ENCODE peak calls at places on chromosomes 13 and 19, in five cellular contexts. K is GM23248, O is K562, E is mammary epithelial cell, N is IMR-90. I is an unnamed sample.

GRCh38 chr13:80118099-80118498 is 222.8 kb downstream of the SPRY2 start:
- DNase-seq in K (no peak), O (no peak), E (no peak), N (no peak), I (no peak)

GRCh38 chr19:50308991-50309390 is 20.2 kb downstream of the KCNC3 start:
- DNase-seq in K (no peak), O (no peak), E (no peak), N (no peak), I (no peak)

GRCh38 chr19:11180346-11180745 is 17.0 kb downstream of the KANK2 start:
- DNase-seq in K (peak; percentile 69), O (no peak), E (no peak), N (no peak), I (no peak)

GRCh38 chr13:81540777-81541176 is 1199.9 kb upstream of the SPRY2 start:
- DNase-seq in K (peak; percentile 18), O (no peak), E (no peak), N (no peak), I (peak; percentile 63)

GRCh38 chr19:48645652-48646191 is at the start of gene CA11:
- DNase-seq in K (peak; percentile 36), O (no peak), E (no peak), N (no peak), I (no peak)

GRCh38 chr19:13104848-13105646 is 2.4 kb upstream of the LYL1 start:
- DNase-seq in K (no peak), O (no peak), E (no peak), N (no peak), I (peak; percentile 84)

GRCh38 chr13:27004866-27005265 is 166.7 kb downstream of the USP12 start:
- DNase-seq in K (no peak), O (no peak), E (no peak), N (no peak), I (no peak)

GRCh38 chr13:41668130-41668757 is 210.9 kb downstream of the RGCC start:
- DNase-seq in K (peak; percentile 93), O (peak; percentile 28), E (peak; percentile 82), N (peak; percentile 95), I (peak; percentile 90)

GRCh38 chr13:109510036-109510435 is 276.3 kb downstream of the IRS2 start:
- DNase-seq in K (no peak), O (no peak), E (no peak), N (no peak), I (no peak)

GRCh38 chr13:93477238-93477637 is 250.6 kb downstream of the GPC6 start:
- DNase-seq in K (peak; percentile 26), O (no peak), E (no peak), N (peak; percentile 27), I (no peak)

GRCh38 chr19:24032651-24033050 is 54.3 kb upstream of the ZNF254 start:
- DNase-seq in K (no peak), O (no peak), E (no peak), N (no peak), I (no peak)

GRCh38 chr19:29260477-29261317 is 47.7 kb upstream of the UQCRFS1 start:
- DNase-seq in K (peak; percentile 28), O (peak; percentile 69), E (no peak), N (peak; percentile 4), I (peak; percentile 87)

GRCh38 chr13:39676315-39676876 is 20.9 kb downstream of the COG6 start:
- DNase-seq in K (peak; percentile 66), O (no peak), E (peak; percentile 21), N (peak; percentile 39), I (peak; percentile 84)

GRCh38 chr19:661427-662196 is 1.4 kb downstream of the RNF126 start:
- DNase-seq in K (peak; percentile 68), O (peak; percentile 28), E (peak; percentile 46), N (no peak), I (peak; percentile 66)

GRCh38 chr19:17703823-17704463 is 15.3 kb upstream of the MAP1S start:
- DNase-seq in K (peak; percentile 63), O (peak; percentile 70), E (peak; percentile 32), N (peak; percentile 31), I (peak; percentile 90)

GRCh38 chr13:41502676-41503075 is 45.3 kb downstream of the RGCC start:
- DNase-seq in K (no peak), O (no peak), E (no peak), N (no peak), I (peak; percentile 80)

GRCh38 chr19:45500918-45501729 is 2.9 kb downstream of the PPM1N start:
- DNase-seq in K (no peak), O (no peak), E (no peak), N (no peak), I (no peak)

GRCh38 chr19:5826531-5827341 is 12.8 kb downstream of the FUT6 start:
- DNase-seq in K (peak; percentile 67), O (no peak), E (no peak), N (no peak), I (no peak)

GRCh38 chr19:9934132-9934950 is 2.0 kb downstream of the OLFM2 start:
- DNase-seq in K (peak; percentile 90), O (peak; percentile 87), E (peak; percentile 59), N (peak; percentile 69), I (peak; percentile 94)

GRCh38 chr13:48506092-48506701 is 26.7 kb downstream of the RCBTB2 start:
- DNase-seq in K (no peak), O (no peak), E (peak; percentile 4), N (no peak), I (no peak)

GRCh38 chr13:23741879-23742510 is 147.2 kb downstream of the MIPEP start:
- DNase-seq in K (peak; percentile 30), O (peak; percentile 55), E (no peak), N (no peak), I (peak; percentile 49)

GRCh38 chr19:43784251-43784980 is 3.6 kb upstream of the KCNN4 start:
- DNase-seq in K (peak; percentile 92), O (peak; percentile 78), E (peak; percentile 88), N (peak; percentile 85), I (no peak)

GRCh38 chr13:48318014-48318713 is 14.6 kb downstream of the RB1 start:
- DNase-seq in K (no peak), O (no peak), E (no peak), N (no peak), I (no peak)

GRCh38 chr13:95535243-95535642 is 17.3 kb upstream of the CLDN10 start:
- DNase-seq in K (peak; percentile 77), O (no peak), E (peak; percentile 94), N (peak; percentile 73), I (no peak)

GRCh38 chr19:46426035-46426505 is 2.7 kb downstream of the PNMA8C start:
- DNase-seq in K (peak; percentile 51), O (no peak), E (no peak), N (no peak), I (no peak)

GRCh38 chr13:21048901-21049655 is 12.3 kb downstream of the LATS2 start:
- DNase-seq in K (no peak), O (no peak), E (no peak), N (no peak), I (no peak)

GRCh38 chr13:111474136-111475002 is 153.9 kb downstream of the TEX29 start:
- DNase-seq in K (peak; percentile 71), O (peak; percentile 19), E (peak; percentile 19), N (peak; percentile 35), I (peak; percentile 77)

GRCh38 chr19:58279042-58279924 is 528 bp downstream of the ZNF8 start:
- DNase-seq in K (peak; percentile 77), O (peak; percentile 80), E (peak; percentile 34), N (peak; percentile 51), I (peak; percentile 82)

GRCh38 chr13:98276486-98276885 is 99.4 kb upstream of the RNF113B start:
- DNase-seq in K (no peak), O (no peak), E (no peak), N (peak; percentile 61), I (no peak)

GRCh38 chr19:1221141-1221903 is 15.7 kb downstream of the STK11 start:
- DNase-seq in K (peak; percentile 63), O (no peak), E (no peak), N (peak; percentile 54), I (no peak)

GRCh38 chr13:111388851-111389500 is 68.5 kb downstream of the TEX29 start:
- DNase-seq in K (no peak), O (no peak), E (no peak), N (no peak), I (no peak)

GRCh38 chr19:11849264-11849615 is 714 bp downstream of the ZNF439 start:
- DNase-seq in K (no peak), O (no peak), E (no peak), N (no peak), I (peak; percentile 82)

DNA sequence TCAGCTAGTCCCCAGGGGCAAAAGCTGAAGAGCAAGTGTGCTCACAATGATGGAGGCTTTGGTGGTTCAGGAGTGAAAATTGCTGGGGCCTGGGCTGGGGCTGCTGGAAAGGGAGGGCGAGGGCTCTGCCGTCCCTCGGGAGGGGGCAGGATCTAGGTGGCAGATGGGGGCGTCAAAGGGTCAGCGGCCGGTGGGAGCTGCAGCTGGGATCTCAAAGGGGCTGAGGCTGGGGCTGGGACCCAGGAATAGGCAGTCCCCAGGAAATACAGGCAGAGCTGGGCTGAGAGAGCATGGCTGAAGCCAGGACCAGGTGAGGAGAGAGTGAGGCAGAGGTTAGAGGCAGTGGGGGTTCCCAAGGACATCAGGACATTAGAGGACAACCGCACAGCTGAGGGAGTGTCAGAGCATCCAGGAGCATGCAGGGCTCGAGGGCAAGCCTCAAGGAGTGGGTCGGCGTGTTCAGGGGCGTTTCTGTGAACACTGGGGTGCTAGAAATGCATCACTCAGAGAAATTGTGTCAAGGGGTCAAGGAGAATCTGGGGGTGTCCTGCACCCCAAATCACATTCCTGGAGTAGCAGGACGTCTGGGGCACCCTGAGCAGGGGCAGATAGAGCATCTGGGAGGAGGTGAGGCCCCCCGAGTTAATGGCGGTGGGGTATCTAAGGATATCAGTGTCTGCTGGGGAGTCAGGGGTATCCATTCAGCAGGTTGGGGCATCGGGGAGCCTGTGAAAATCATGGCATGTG is 1.2 kb upstream of the SYNE4 start:
- DNase-seq in K (no peak), O (no peak), E (no peak), N (no peak), I (peak; percentile 41)
- H2AFZ ChIP-seq in K (peak overlapping the region; percentile 75), O (no peak overlapping the region), E (peak overlapping the region; percentile 63), N (peak overlapping the region; percentile 85), I (no peak overlapping the region)

DNA sequence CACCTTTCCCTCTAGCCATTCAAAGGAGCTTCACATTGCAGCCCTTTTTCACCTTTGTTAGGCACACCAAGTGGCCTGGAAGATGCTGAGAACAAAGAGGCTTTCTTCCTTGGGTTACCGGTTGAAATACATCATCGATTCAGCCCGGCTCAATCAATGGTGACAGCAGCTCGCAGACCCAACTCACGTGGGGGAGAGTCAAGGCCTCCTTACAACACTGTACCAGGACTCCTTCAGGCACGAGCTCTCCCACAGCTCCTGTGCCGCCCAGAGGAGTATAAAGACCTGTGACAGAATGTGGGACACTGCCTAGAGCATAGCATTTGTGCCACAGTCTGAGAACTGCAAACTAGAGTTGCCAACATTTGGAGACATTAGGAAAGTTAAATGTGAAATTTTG is 3.9 kb upstream of the LRRC63 start:
- DNase-seq in K (no peak), O (no peak), E (no peak), N (no peak), I (peak; percentile 25)
- H3K9ac ChIP-seq in K (no peak overlapping the region), O (no peak overlapping the region), E (no peak overlapping the region), N (no peak overlapping the region), I (no peak overlapping the region)

DNA sequence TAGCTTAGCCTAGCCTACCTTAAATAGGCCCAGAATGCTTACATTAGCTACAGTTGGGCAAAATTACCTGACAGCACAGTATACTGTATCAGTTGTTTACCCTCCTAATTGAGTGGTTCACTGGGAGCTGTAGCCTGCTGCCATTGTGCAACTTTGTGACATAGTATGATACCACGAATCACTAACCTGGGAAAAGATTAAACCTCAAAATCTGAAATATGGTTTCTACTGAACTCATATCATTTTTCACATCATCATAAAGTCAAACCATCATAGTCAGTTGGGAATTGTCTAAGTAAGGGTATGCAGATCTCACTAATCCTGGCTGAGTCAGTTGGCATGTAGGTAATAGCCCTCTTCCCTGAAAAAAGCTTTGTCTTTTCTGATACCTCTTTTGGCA is 9.1 kb downstream of the PAN3 start:
- DNase-seq in K (peak; percentile 31), O (no peak), E (peak; percentile 70), N (peak; percentile 30), I (no peak)
- H4K20me1 ChIP-seq in K (peaks cover 12% of the 10 kb centered on the region), O (no peaks in the 10 kb centered on the region), E (peaks cover 3% of the 10 kb centered on the region), N (peaks cover 65% of the 10 kb centered on the region), I (peaks cover 29% of the 10 kb centered on the region)

GRCh38 chr19:19074172-19074905 is 10.5 kb downstream of the SLC25A42 start:
- DNase-seq in K (no peak), O (no peak), E (no peak), N (no peak), I (no peak)
- H2AFZ ChIP-seq in K (no peak overlapping the region), O (no peak overlapping the region), E (no peak overlapping the region), N (no peak overlapping the region), I (no peak overlapping the region)